ENCODE peak calls at places on chromosome 4, in seven cellular contexts. One of them, this sample, is unnamed.
A peak's percentile ranks its signal among the peaks of the same experiment; 100 is the strongest.

GRCh38 chr4:121656269-121656641 is 40.5 kb downstream of the ANXA5 start:
- DNase-seq in fibroblast of the aortic adventitia: peak; percentile 88
- DNase-seq in lower leg skin: peak; percentile 19
- DNase-seq in neural progenitor cell: peak; percentile 72
- DNase-seq in hepatocyte: peak; percentile 77
- DNase-seq in adrenal gland: peak; percentile 88
- DNase-seq in fibroblast of lung: peak; percentile 74
- DNase-seq in this sample: peak; percentile 78

GRCh38 chr4:67712000-67712625 is 11.2 kb upstream of the UBA6 start:
- DNase-seq in fibroblast of the aortic adventitia: no peak
- DNase-seq in lower leg skin: no peak
- DNase-seq in neural progenitor cell: no peak
- DNase-seq in hepatocyte: no peak
- DNase-seq in adrenal gland: no peak
- DNase-seq in fibroblast of lung: no peak
- DNase-seq in this sample: no peak

GRCh38 chr4:144754562-144755410 is 108.8 kb downstream of the HHIP start:
- DNase-seq in fibroblast of the aortic adventitia: peak; percentile 87
- DNase-seq in lower leg skin: no peak
- DNase-seq in neural progenitor cell: peak; percentile 31
- DNase-seq in hepatocyte: no peak
- DNase-seq in adrenal gland: no peak
- DNase-seq in fibroblast of lung: peak; percentile 90
- DNase-seq in this sample: peak; percentile 77

GRCh38 chr4:85489273-85489672 is 14.3 kb downstream of the ARHGAP24 start:
- DNase-seq in fibroblast of the aortic adventitia: peak; percentile 44
- DNase-seq in lower leg skin: no peak
- DNase-seq in neural progenitor cell: peak; percentile 16
- DNase-seq in hepatocyte: peak; percentile 26
- DNase-seq in adrenal gland: no peak
- DNase-seq in fibroblast of lung: peak; percentile 53
- DNase-seq in this sample: peak; percentile 46

GRCh38 chr4:174485025-174485424 is 37.3 kb downstream of the HPGD start:
- DNase-seq in fibroblast of the aortic adventitia: no peak
- DNase-seq in lower leg skin: no peak
- DNase-seq in neural progenitor cell: no peak
- DNase-seq in hepatocyte: no peak
- DNase-seq in adrenal gland: no peak
- DNase-seq in fibroblast of lung: no peak
- DNase-seq in this sample: no peak

GRCh38 chr4:168509786-168510185 is 12.9 kb downstream of the PALLD start:
- DNase-seq in fibroblast of the aortic adventitia: peak; percentile 60
- DNase-seq in lower leg skin: no peak
- DNase-seq in neural progenitor cell: no peak
- DNase-seq in hepatocyte: no peak
- DNase-seq in adrenal gland: no peak
- DNase-seq in fibroblast of lung: peak; percentile 80
- DNase-seq in this sample: no peak

GRCh38 chr4:72312032-72312650 is 256.9 kb downstream of the ADAMTS3 start:
- DNase-seq in fibroblast of the aortic adventitia: peak; percentile 96
- DNase-seq in lower leg skin: peak; percentile 49
- DNase-seq in neural progenitor cell: peak; percentile 56
- DNase-seq in hepatocyte: peak; percentile 55
- DNase-seq in adrenal gland: peak; percentile 84
- DNase-seq in fibroblast of lung: peak; percentile 92
- DNase-seq in this sample: peak; percentile 97

GRCh38 chr4:70993181-70994068 is at the start of gene DCK:
- DNase-seq in fibroblast of the aortic adventitia: peak; percentile 85
- DNase-seq in lower leg skin: peak; percentile 82
- DNase-seq in neural progenitor cell: peak; percentile 95
- DNase-seq in hepatocyte: peak; percentile 95
- DNase-seq in adrenal gland: peak; percentile 93
- DNase-seq in fibroblast of lung: peak; percentile 90
- DNase-seq in this sample: peak; percentile 92

GRCh38 chr4:159248383-159249178 is 145.7 kb downstream of the RAPGEF2 start:
- DNase-seq in fibroblast of the aortic adventitia: peak; percentile 85
- DNase-seq in lower leg skin: no peak
- DNase-seq in neural progenitor cell: no peak
- DNase-seq in hepatocyte: peak; percentile 54
- DNase-seq in adrenal gland: no peak
- DNase-seq in fibroblast of lung: peak; percentile 69
- DNase-seq in this sample: peak; percentile 78

GRCh38 chr4:8332891-8333331 is 63.4 kb downstream of the HTRA3 start:
- DNase-seq in fibroblast of the aortic adventitia: no peak
- DNase-seq in lower leg skin: no peak
- DNase-seq in neural progenitor cell: no peak
- DNase-seq in hepatocyte: no peak
- DNase-seq in adrenal gland: no peak
- DNase-seq in fibroblast of lung: no peak
- DNase-seq in this sample: no peak

GRCh38 chr4:95510145-95510544 is 38.6 kb downstream of the UNC5C start:
- DNase-seq in fibroblast of the aortic adventitia: peak; percentile 45
- DNase-seq in lower leg skin: no peak
- DNase-seq in neural progenitor cell: peak; percentile 21
- DNase-seq in hepatocyte: peak; percentile 45
- DNase-seq in adrenal gland: no peak
- DNase-seq in fibroblast of lung: peak; percentile 35
- DNase-seq in this sample: peak; percentile 49

GRCh38 chr4:33369366-33369899 is 2649.3 kb downstream of the PCDH7 start:
- DNase-seq in fibroblast of the aortic adventitia: peak; percentile 66
- DNase-seq in lower leg skin: no peak
- DNase-seq in neural progenitor cell: no peak
- DNase-seq in hepatocyte: peak; percentile 23
- DNase-seq in adrenal gland: no peak
- DNase-seq in fibroblast of lung: peak; percentile 90
- DNase-seq in this sample: peak; percentile 83

GRCh38 chr4:100086766-100087431 is 103.4 kb downstream of the DDIT4L start:
- DNase-seq in fibroblast of the aortic adventitia: peak; percentile 87
- DNase-seq in lower leg skin: no peak
- DNase-seq in neural progenitor cell: no peak
- DNase-seq in hepatocyte: no peak
- DNase-seq in adrenal gland: no peak
- DNase-seq in fibroblast of lung: no peak
- DNase-seq in this sample: no peak

GRCh38 chr4:51885371-51885770 is 42.4 kb downstream of the DCUN1D4 start:
- DNase-seq in fibroblast of the aortic adventitia: peak; percentile 36
- DNase-seq in lower leg skin: no peak
- DNase-seq in neural progenitor cell: peak; percentile 46
- DNase-seq in hepatocyte: peak; percentile 46
- DNase-seq in adrenal gland: no peak
- DNase-seq in fibroblast of lung: peak; percentile 32
- DNase-seq in this sample: peak; percentile 28

GRCh38 chr4:22522206-22522605 is 6.3 kb upstream of the ADGRA3 start:
- DNase-seq in fibroblast of the aortic adventitia: no peak
- DNase-seq in lower leg skin: no peak
- DNase-seq in neural progenitor cell: no peak
- DNase-seq in hepatocyte: no peak
- DNase-seq in adrenal gland: no peak
- DNase-seq in fibroblast of lung: no peak
- DNase-seq in this sample: no peak

GRCh38 chr4:38210396-38211114 is 250.4 kb downstream of the PTTG2 start:
- DNase-seq in fibroblast of the aortic adventitia: peak; percentile 46
- DNase-seq in lower leg skin: no peak
- DNase-seq in neural progenitor cell: no peak
- DNase-seq in hepatocyte: no peak
- DNase-seq in adrenal gland: no peak
- DNase-seq in fibroblast of lung: peak; percentile 61
- DNase-seq in this sample: peak; percentile 83

GRCh38 chr4:118761387-118762016 is 74.4 kb downstream of the SEC24D start:
- DNase-seq in fibroblast of the aortic adventitia: peak; percentile 61
- DNase-seq in lower leg skin: no peak
- DNase-seq in neural progenitor cell: no peak
- DNase-seq in hepatocyte: no peak
- DNase-seq in adrenal gland: no peak
- DNase-seq in fibroblast of lung: peak; percentile 36
- DNase-seq in this sample: no peak

GRCh38 chr4:10951306-10951705 is 266.7 kb upstream of the CLNK start:
- DNase-seq in fibroblast of the aortic adventitia: no peak
- DNase-seq in lower leg skin: no peak
- DNase-seq in neural progenitor cell: no peak
- DNase-seq in hepatocyte: no peak
- DNase-seq in adrenal gland: no peak
- DNase-seq in fibroblast of lung: peak; percentile 36
- DNase-seq in this sample: no peak

GRCh38 chr4:3807861-3808521 is 41.8 kb downstream of the ADRA2C start:
- DNase-seq in fibroblast of the aortic adventitia: no peak
- DNase-seq in lower leg skin: no peak
- DNase-seq in neural progenitor cell: peak; percentile 88
- DNase-seq in hepatocyte: no peak
- DNase-seq in adrenal gland: no peak
- DNase-seq in fibroblast of lung: no peak
- DNase-seq in this sample: no peak

GRCh38 chr4:1958276-1959103 is 50.3 kb downstream of the NELFA start:
- DNase-seq in fibroblast of the aortic adventitia: no peak
- DNase-seq in lower leg skin: no peak
- DNase-seq in neural progenitor cell: no peak
- DNase-seq in hepatocyte: no peak
- DNase-seq in adrenal gland: no peak
- DNase-seq in fibroblast of lung: no peak
- DNase-seq in this sample: no peak

GRCh38 chr4:185839204-185839712 is 27.3 kb upstream of the SORBS2 start:
- DNase-seq in fibroblast of the aortic adventitia: peak; percentile 95
- DNase-seq in lower leg skin: peak; percentile 34
- DNase-seq in neural progenitor cell: peak; percentile 77
- DNase-seq in hepatocyte: peak; percentile 83
- DNase-seq in adrenal gland: peak; percentile 87
- DNase-seq in fibroblast of lung: peak; percentile 97
- DNase-seq in this sample: peak; percentile 99

GRCh38 chr4:1310796-1311715 is 21.4 kb downstream of the MAEA start:
- DNase-seq in fibroblast of the aortic adventitia: no peak
- DNase-seq in lower leg skin: no peak
- DNase-seq in neural progenitor cell: no peak
- DNase-seq in hepatocyte: no peak
- DNase-seq in adrenal gland: no peak
- DNase-seq in fibroblast of lung: no peak
- DNase-seq in this sample: no peak

GRCh38 chr4:23153076-23153475 is 460.3 kb downstream of the GBA3 start:
- DNase-seq in fibroblast of the aortic adventitia: peak; percentile 8
- DNase-seq in lower leg skin: no peak
- DNase-seq in neural progenitor cell: no peak
- DNase-seq in hepatocyte: no peak
- DNase-seq in adrenal gland: no peak
- DNase-seq in fibroblast of lung: peak; percentile 17
- DNase-seq in this sample: no peak

GRCh38 chr4:142463195-142463594 is 382.9 kb downstream of the INPP4B start:
- DNase-seq in fibroblast of the aortic adventitia: peak; percentile 42
- DNase-seq in lower leg skin: no peak
- DNase-seq in neural progenitor cell: no peak
- DNase-seq in hepatocyte: no peak
- DNase-seq in adrenal gland: no peak
- DNase-seq in fibroblast of lung: peak; percentile 93
- DNase-seq in this sample: peak; percentile 33

GRCh38 chr4:133592106-133592505 is 443.0 kb downstream of the PCDH10 start:
- DNase-seq in fibroblast of the aortic adventitia: no peak
- DNase-seq in lower leg skin: no peak
- DNase-seq in neural progenitor cell: peak; percentile 2
- DNase-seq in hepatocyte: no peak
- DNase-seq in adrenal gland: no peak
- DNase-seq in fibroblast of lung: no peak
- DNase-seq in this sample: no peak

GRCh38 chr4:117481742-117482141 is 396.4 kb upstream of the TRAM1L1 start:
- DNase-seq in fibroblast of the aortic adventitia: no peak
- DNase-seq in lower leg skin: no peak
- DNase-seq in neural progenitor cell: no peak
- DNase-seq in hepatocyte: no peak
- DNase-seq in adrenal gland: no peak
- DNase-seq in fibroblast of lung: peak; percentile 86
- DNase-seq in this sample: peak; percentile 82

GRCh38 chr4:103021120-103021519 is 1.6 kb upstream of the SLC9B1 start:
- DNase-seq in fibroblast of the aortic adventitia: no peak
- DNase-seq in lower leg skin: no peak
- DNase-seq in neural progenitor cell: no peak
- DNase-seq in hepatocyte: no peak
- DNase-seq in adrenal gland: no peak
- DNase-seq in fibroblast of lung: no peak
- DNase-seq in this sample: no peak

GRCh38 chr4:4338201-4338600 is 48.1 kb downstream of the ZBTB49 start:
- DNase-seq in fibroblast of the aortic adventitia: no peak
- DNase-seq in lower leg skin: no peak
- DNase-seq in neural progenitor cell: no peak
- DNase-seq in hepatocyte: no peak
- DNase-seq in adrenal gland: no peak
- DNase-seq in fibroblast of lung: no peak
- DNase-seq in this sample: no peak

GRCh38 chr4:59664771-59665170 is 1535.4 kb upstream of the ADGRL3 start:
- DNase-seq in fibroblast of the aortic adventitia: no peak
- DNase-seq in lower leg skin: no peak
- DNase-seq in neural progenitor cell: no peak
- DNase-seq in hepatocyte: no peak
- DNase-seq in adrenal gland: no peak
- DNase-seq in fibroblast of lung: no peak
- DNase-seq in this sample: no peak

GRCh38 chr4:20711335-20711734 is 11.1 kb downstream of the PACRGL start:
- DNase-seq in fibroblast of the aortic adventitia: no peak
- DNase-seq in lower leg skin: no peak
- DNase-seq in neural progenitor cell: no peak
- DNase-seq in hepatocyte: no peak
- DNase-seq in adrenal gland: no peak
- DNase-seq in fibroblast of lung: no peak
- DNase-seq in this sample: no peak
- H3K4me3 ChIP-seq in fibroblast of the aortic adventitia: no peak overlapping the region
- H3K4me3 ChIP-seq in lower leg skin: no peak overlapping the region
- H3K4me3 ChIP-seq in neural progenitor cell: no peak overlapping the region
- H3K4me3 ChIP-seq in hepatocyte: no peak overlapping the region
- H3K4me3 ChIP-seq in adrenal gland: no peak overlapping the region
- H3K4me3 ChIP-seq in fibroblast of lung: no peak overlapping the region
- H3K4me3 ChIP-seq in this sample: no peak overlapping the region

GRCh38 chr4:6464842-6465588 is 7.4 kb downstream of the PPP2R2C start:
- DNase-seq in fibroblast of the aortic adventitia: no peak
- DNase-seq in lower leg skin: peak; percentile 9
- DNase-seq in neural progenitor cell: no peak
- DNase-seq in hepatocyte: no peak
- DNase-seq in adrenal gland: no peak
- DNase-seq in fibroblast of lung: no peak
- DNase-seq in this sample: no peak
- TF ChIP-seq CTCF in fibroblast of the aortic adventitia: no peak
- TF ChIP-seq CTCF in lower leg skin: no peak
- TF ChIP-seq CTCF in neural progenitor cell: no peak
- TF ChIP-seq CTCF in hepatocyte: no peak
- TF ChIP-seq CTCF in adrenal gland: no peak
- TF ChIP-seq CTCF in fibroblast of lung: no peak
- TF ChIP-seq CTCF in this sample: no peak

GRCh38 chr4:153481474-153481873 is 15.3 kb downstream of the TMEM131L start:
- DNase-seq in fibroblast of the aortic adventitia: no peak
- DNase-seq in lower leg skin: no peak
- DNase-seq in neural progenitor cell: no peak
- DNase-seq in hepatocyte: no peak
- DNase-seq in adrenal gland: no peak
- DNase-seq in fibroblast of lung: no peak
- DNase-seq in this sample: no peak
- H3K4me3 ChIP-seq in fibroblast of the aortic adventitia: no peak overlapping the region
- H3K4me3 ChIP-seq in lower leg skin: no peak overlapping the region
- H3K4me3 ChIP-seq in neural progenitor cell: no peak overlapping the region
- H3K4me3 ChIP-seq in hepatocyte: no peak overlapping the region
- H3K4me3 ChIP-seq in adrenal gland: no peak overlapping the region
- H3K4me3 ChIP-seq in fibroblast of lung: no peak overlapping the region
- H3K4me3 ChIP-seq in this sample: no peak overlapping the region

DNA sequence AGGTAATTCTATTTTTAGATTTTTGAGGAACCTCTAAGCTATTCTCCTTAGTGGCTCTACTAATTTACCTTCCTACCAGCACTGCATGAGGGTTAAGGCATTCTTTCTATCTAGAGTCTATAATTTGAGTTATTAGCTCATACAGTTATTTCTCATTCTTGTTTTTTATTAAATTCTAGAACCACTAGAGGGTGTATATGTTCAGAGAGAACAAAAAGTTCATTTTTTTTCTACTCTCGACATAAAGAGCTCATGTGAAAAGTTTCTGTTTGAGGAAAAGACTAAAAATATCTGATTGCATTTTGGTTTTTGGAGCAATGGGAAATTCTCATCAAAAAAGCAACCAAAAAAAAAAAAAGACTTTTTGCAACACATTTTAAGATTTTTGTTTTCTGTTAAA is 57.0 kb upstream of the LRAT start:
- DNase-seq in fibroblast of the aortic adventitia: peak; percentile 21
- DNase-seq in lower leg skin: no peak
- DNase-seq in neural progenitor cell: no peak
- DNase-seq in hepatocyte: no peak
- DNase-seq in adrenal gland: no peak
- DNase-seq in fibroblast of lung: peak; percentile 1
- DNase-seq in this sample: no peak
- TF ChIP-seq CTCF in fibroblast of the aortic adventitia: peak; percentile 11
- TF ChIP-seq CTCF in lower leg skin: no peak
- TF ChIP-seq CTCF in neural progenitor cell: peak; percentile 15
- TF ChIP-seq CTCF in hepatocyte: peak; percentile 44
- TF ChIP-seq CTCF in adrenal gland: peak; percentile 28
- TF ChIP-seq CTCF in fibroblast of lung: no peak
- TF ChIP-seq CTCF in this sample: no peak